ENCODE peak calls at places on chromosomes 13 and 19, in nine cellular contexts. H is omental fat pad; N is fibroblast of mammary gland; B is cardiac muscle cell; X is ovary; P is CD4-positive, alpha-beta T cell; R is RWPE1; F is hepatocyte; Z is fibroblast of pulmonary artery. M is an unnamed sample.

GRCh38 chr13:102197193-102197592 is 204.7 kb downstream of the FGF14 start:
- DNase-seq in H (no peak), N (peak; percentile 66), B (no peak), X (no peak), P (no peak), R (no peak), F (no peak), Z (no peak), M (no peak)

GRCh38 chr13:97003071-97003470 is 8.8 kb upstream of the OXGR1 start:
- DNase-seq in H (no peak), N (peak; percentile 49), B (no peak), X (no peak), P (no peak), R (no peak), F (no peak), Z (peak; percentile 25), M (no peak)

GRCh38 chr13:99830931-99831330 is 140.6 kb downstream of the ZIC5 start:
- DNase-seq in H (no peak), N (no peak), B (no peak), X (no peak), P (no peak), R (no peak), F (no peak), Z (no peak), M (no peak)

GRCh38 chr13:73235385-73235784 is 176.6 kb downstream of the KLF5 start:
- DNase-seq in H (no peak), N (no peak), B (no peak), X (no peak), P (no peak), R (no peak), F (no peak), Z (no peak), M (no peak)

GRCh38 chr19:22595918-22596341 is 38.2 kb upstream of the ZNF492 start:
- DNase-seq in H (peak; percentile 37), N (no peak), B (no peak), X (peak; percentile 91), P (no peak), R (no peak), F (no peak), Z (no peak), M (no peak)

GRCh38 chr19:33193864-33194362 is at the start of gene LRP3:
- DNase-seq in H (no peak), N (no peak), B (peak; percentile 51), X (peak; percentile 75), P (no peak), R (no peak), F (peak; percentile 83), Z (peak; percentile 18), M (no peak)

GRCh38 chr19:33388231-33388816 is 14.8 kb downstream of the CEBPG start:
- DNase-seq in H (no peak), N (no peak), B (no peak), X (no peak), P (no peak), R (no peak), F (no peak), Z (no peak), M (no peak)

GRCh38 chr19:18274303-18274775 is at the start of gene IQCN:
- DNase-seq in H (no peak), N (no peak), B (peak; percentile 28), X (peak; percentile 71), P (no peak), R (peak; percentile 50), F (peak; percentile 69), Z (peak; percentile 36), M (no peak)

GRCh38 chr13:111270765-111271164 is 49.7 kb upstream of the TEX29 start:
- DNase-seq in H (no peak), N (peak; percentile 69), B (no peak), X (no peak), P (no peak), R (no peak), F (no peak), Z (no peak), M (no peak)

DNA sequence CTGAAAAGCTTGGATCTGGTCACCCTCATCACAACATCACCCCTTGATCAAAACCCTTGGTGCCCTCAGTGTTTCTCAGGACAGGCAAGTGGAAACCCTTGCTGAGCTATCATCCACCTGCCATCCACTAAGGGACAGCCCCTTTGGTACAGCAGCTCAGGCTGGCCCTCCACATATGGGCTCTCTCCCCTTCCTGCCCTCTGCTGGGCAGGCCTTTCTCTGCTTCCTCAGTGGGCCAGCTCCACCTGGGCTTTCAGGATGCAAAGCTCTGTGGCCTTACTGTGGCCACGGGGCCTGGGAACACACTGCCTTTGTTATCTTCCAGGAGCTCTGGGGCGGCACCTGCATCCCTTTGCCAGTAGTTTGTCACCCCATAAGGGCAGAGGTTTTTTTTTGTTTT is 4.9 kb downstream of the SUGP1 start:
- DNase-seq in H (no peak), N (no peak), B (no peak), X (no peak), P (no peak), R (no peak), F (no peak), Z (no peak), M (no peak)
- TF ChIP-seq CTCF in H (no peak), N (no peak), B (no peak), X (no peak), P (no peak), R (no peak), F (no peak), Z (no peak), M (no peak)

DNA sequence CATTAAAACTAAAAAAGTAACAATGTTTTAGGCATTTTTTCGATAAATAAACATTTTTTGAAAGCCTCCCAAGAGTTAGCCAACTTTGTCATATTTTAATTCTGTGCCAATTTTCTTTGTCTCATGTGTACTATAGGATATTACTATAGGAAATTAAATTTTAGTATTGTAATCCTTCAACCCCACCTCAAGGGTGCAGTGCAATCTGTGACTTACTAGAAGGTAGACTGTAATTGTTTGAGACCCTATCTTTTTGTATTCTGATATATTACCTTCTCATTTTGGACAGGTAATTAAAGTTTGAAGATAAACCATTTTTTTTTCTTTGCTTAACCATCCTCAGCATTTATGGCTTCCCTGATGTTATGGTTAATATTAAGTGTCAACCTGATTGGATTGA is 457.8 kb downstream of the PCDH20 start:
- DNase-seq in H (no peak), N (no peak), B (no peak), X (no peak), P (no peak), R (no peak), F (no peak), Z (no peak), M (no peak)
- TF ChIP-seq CTCF in H (no peak), N (no peak), B (no peak), X (no peak), P (no peak), R (no peak), F (no peak), Z (no peak), M (no peak)

GRCh38 chr19:13427273-13428051 is 78.8 kb downstream of the CACNA1A start:
- DNase-seq in H (no peak), N (no peak), B (no peak), X (no peak), P (no peak), R (no peak), F (no peak), Z (no peak), M (no peak)

GRCh38 chr19:13429563-13429962 is 76.7 kb downstream of the CACNA1A start:
- DNase-seq in H (no peak), N (no peak), B (peak; percentile 27), X (no peak), P (no peak), R (no peak), F (no peak), Z (no peak), M (no peak)

GRCh38 chr19:13428352-13428751 is 77.9 kb downstream of the CACNA1A start:
- DNase-seq in H (no peak), N (peak; percentile 40), B (peak; percentile 58), X (no peak), P (peak; percentile 3), R (peak; percentile 32), F (no peak), Z (peak; percentile 38), M (no peak)

GRCh38 chr19:13436352-13436751 is 69.9 kb downstream of the CACNA1A start:
- DNase-seq in H (no peak), N (no peak), B (no peak), X (no peak), P (no peak), R (no peak), F (no peak), Z (no peak), M (no peak)

DNA sequence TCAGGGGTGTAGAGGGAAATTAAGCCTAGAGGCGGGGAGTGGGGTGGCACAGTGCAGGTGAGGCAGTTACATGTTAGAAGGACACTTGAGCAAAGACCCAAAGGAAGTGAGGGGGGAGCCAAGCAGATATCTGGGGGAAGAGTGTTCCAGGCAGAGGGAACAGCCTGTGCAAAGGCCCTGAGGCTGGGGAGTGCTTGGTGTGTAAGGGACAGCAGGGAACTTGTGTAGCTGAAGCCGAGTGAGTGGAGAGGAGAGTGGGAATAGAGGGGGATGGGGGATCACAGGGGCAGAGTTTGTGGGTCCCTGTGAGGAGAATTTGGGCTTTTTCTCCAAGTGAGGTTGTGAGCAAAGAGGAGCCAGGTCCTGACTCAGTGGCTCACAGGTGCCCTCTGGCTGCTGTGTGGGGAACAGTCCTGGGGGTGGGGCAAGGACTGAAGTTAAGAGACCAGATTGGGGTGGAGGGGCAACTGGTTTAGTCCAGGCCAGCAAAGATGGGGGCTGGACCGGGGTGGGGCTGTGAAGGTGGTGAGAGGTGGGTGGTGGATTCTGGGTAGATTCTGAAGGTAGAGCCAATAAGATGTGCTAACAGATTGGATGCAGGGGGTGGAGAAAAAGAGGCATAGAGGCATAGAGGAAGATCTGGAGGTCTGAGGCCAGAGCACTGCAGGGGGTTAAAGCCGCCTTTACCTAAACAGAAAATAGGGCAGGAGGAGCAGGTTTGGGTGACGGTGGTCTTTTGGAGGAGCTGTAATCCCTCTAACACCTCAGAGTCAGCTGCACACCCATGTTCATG is 75.3 kb downstream of the CACNA1A start:
- DNase-seq in H (no peak), N (peak; percentile 60), B (peak; percentile 71), X (peak; percentile 12), P (peak; percentile 33), R (peak; percentile 67), F (peak; percentile 51), Z (peak; percentile 66), M (peak; percentile 11)
- TF ChIP-seq CTCF in H (peak; percentile 14), N (peak; percentile 92), B (peak; percentile 91), X (no peak), P (peak; percentile 59), R (peak; percentile 83), F (peak; percentile 45), Z (peak; percentile 94), M (peak; percentile 88)

GRCh38 chr13:51946163-51946669 is 65.0 kb downstream of the ATP7B start:
- DNase-seq in H (no peak), N (no peak), B (no peak), X (no peak), P (no peak), R (no peak), F (no peak), Z (no peak), M (no peak)

GRCh38 chr13:51953347-51953746 is 57.9 kb downstream of the ATP7B start:
- DNase-seq in H (no peak), N (no peak), B (no peak), X (no peak), P (no peak), R (no peak), F (no peak), Z (no peak), M (no peak)

GRCh38 chr13:51955841-51956603 is 55.2 kb downstream of the ATP7B start:
- DNase-seq in H (no peak), N (no peak), B (no peak), X (no peak), P (no peak), R (no peak), F (no peak), Z (no peak), M (no peak)

GRCh38 chr13:51955281-51955771 is 55.9 kb downstream of the ATP7B start:
- DNase-seq in H (no peak), N (no peak), B (no peak), X (no peak), P (no peak), R (no peak), F (no peak), Z (no peak), M (no peak)

GRCh38 chr13:51950722-51951121 is 60.5 kb downstream of the ATP7B start:
- DNase-seq in H (no peak), N (no peak), B (peak; percentile 4), X (no peak), P (no peak), R (no peak), F (no peak), Z (peak; percentile 13), M (no peak)
- TF ChIP-seq CTCF in H (no peak), N (no peak), B (no peak), X (no peak), P (no peak), R (no peak), F (no peak), Z (no peak), M (no peak)

M was measured in AG09319.